ENCODE peak calls at places on chromosome 14, in six cellular contexts. F is testis, V is uterus, X is stomach, E is IMR-90, N is A549. Z is an unnamed sample.

GRCh38 chr14:32933943-32934890 is 4.5 kb upstream of the NPAS3 start:
- DNase-seq in X (no peak), N (no peak), F (peak), E (no peak), V (peak), Z (peak)

GRCh38 chr14:43165651-43166050 is 1341.4 kb downstream of the FSCB start:
- DNase-seq in X (no peak), F (no peak), N (peak), E (no peak), V (no peak), Z (no peak)

GRCh38 chr14:35814371-35815005 is 5.4 kb upstream of the RALGAPA1 start:
- DNase-seq in N (peak), X (peak), F (peak), E (peak), V (no peak), Z (peak)

GRCh38 chr14:60102389-60102788 is 10.7 kb downstream of the PCNX4 start:
- DNase-seq in V (no peak), E (peak), X (no peak), F (no peak), N (no peak), Z (no peak)

GRCh38 chr14:74531467-74531866 is 37.9 kb downstream of the ISCA2 start:
- DNase-seq in F (no peak), X (peak), E (peak), V (no peak), N (peak), Z (no peak)

GRCh38 chr14:37403656-37404055 is 191.4 kb downstream of the FOXA1 start:
- DNase-seq in X (no peak), V (no peak), F (no peak), E (no peak), N (no peak), Z (no peak)

GRCh38 chr14:80300351-80300750 is 89.0 kb upstream of the DIO2 start:
- DNase-seq in X (no peak), F (no peak), V (no peak), E (no peak), N (no peak), Z (no peak)

GRCh38 chr14:64910847-64911495 is 3.3 kb upstream of the CHURC1 start:
- DNase-seq in F (no peak), E (peak), V (no peak), X (no peak), N (peak), Z (no peak)

GRCh38 chr14:64760146-64760755 is 56.0 kb downstream of the PLEKHG3 start:
- DNase-seq in E (peak), V (no peak), X (peak), F (peak), N (peak), Z (peak)

GRCh38 chr14:103019827-103020226 is 37.5 kb downstream of the CDC42BPB start:
- DNase-seq in X (no peak), V (no peak), E (no peak), N (no peak), F (no peak), Z (no peak)

GRCh38 chr14:53531151-53531550 is 378.0 kb upstream of the DDHD1 start:
- DNase-seq in X (no peak), E (no peak), F (no peak), V (no peak), N (no peak), Z (no peak)

GRCh38 chr14:52400846-52401245 is 86.7 kb downstream of the PTGER2 start:
- DNase-seq in N (no peak), E (no peak), X (no peak), V (no peak), F (no peak), Z (no peak)

GRCh38 chr14:99216191-99216590 is 55.8 kb downstream of the BCL11B start:
- DNase-seq in X (no peak), V (no peak), N (no peak), F (no peak), E (no peak), Z (no peak)

GRCh38 chr14:57871487-57872080 is 5.7 kb upstream of the SLC35F4 start:
- DNase-seq in X (no peak), N (peak), F (peak), V (no peak), E (peak), Z (peak)

GRCh38 chr14:101521306-101521935 is 39.9 kb upstream of the DIO3 start:
- DNase-seq in E (no peak), N (no peak), F (peak), X (no peak), V (no peak), Z (no peak)

GRCh38 chr14:93013368-93013719 is 90.4 kb downstream of the CHGA start:
- DNase-seq in E (peak), X (no peak), N (no peak), F (peak), V (no peak), Z (no peak)

GRCh38 chr14:59417301-59417700 is 47.9 kb downstream of the GPR135 start:
- DNase-seq in V (no peak), N (no peak), E (no peak), F (no peak), X (no peak), Z (no peak)

GRCh38 chr14:92549853-92550244 is 36.3 kb downstream of the RIN3 start:
- DNase-seq in F (peak), E (peak), V (no peak), X (no peak), N (no peak), Z (peak)

GRCh38 chr14:102825307-102826095 is 48.3 kb downstream of the TRAF3 start:
- DNase-seq in V (no peak), N (no peak), E (no peak), F (no peak), X (no peak), Z (no peak)

GRCh38 chr14:68549966-68550705 is 242.7 kb downstream of the ZFP36L1 start:
- DNase-seq in F (no peak), X (no peak), E (no peak), N (peak), V (no peak), Z (no peak)

GRCh38 chr14:83291716-83292115 is 1758.1 kb upstream of the SEL1L start:
- DNase-seq in N (no peak), V (no peak), X (no peak), F (no peak), E (peak), Z (no peak)

GRCh38 chr14:32366256-32366655 is 37.2 kb downstream of the AKAP6 start:
- DNase-seq in V (no peak), X (no peak), F (no peak), N (peak), E (no peak), Z (no peak)

GRCh38 chr14:30994681-30995620 is 30.5 kb upstream of the AP4S1 start:
- DNase-seq in N (no peak), E (peak), F (no peak), V (no peak), X (no peak), Z (no peak)

GRCh38 chr14:83133986-83134664 is 1600.5 kb upstream of the SEL1L start:
- DNase-seq in X (no peak), V (no peak), E (no peak), N (no peak), F (no peak), Z (no peak)

GRCh38 chr14:102525213-102526143 is 15.9 kb upstream of the ANKRD9 start:
- DNase-seq in X (no peak), E (peak), V (peak), F (peak), N (peak), Z (peak)

GRCh38 chr14:36719823-36720222 is 58.2 kb downstream of the PAX9 start:
- DNase-seq in X (no peak), V (no peak), F (no peak), E (no peak), N (no peak), Z (no peak)

GRCh38 chr14:34873591-34874385 is 1.4 kb downstream of the BAZ1A start:
- DNase-seq in E (no peak), F (no peak), X (peak), V (peak), N (peak), Z (peak)

GRCh38 chr14:53894456-53894855 is 62.2 kb downstream of the BMP4 start:
- DNase-seq in F (no peak), V (no peak), N (no peak), X (no peak), E (peak), Z (no peak)

GRCh38 chr14:36820111-36820709 is 158.6 kb downstream of the PAX9 start:
- DNase-seq in X (no peak), F (no peak), N (peak), E (no peak), V (no peak), Z (no peak)

GRCh38 chr14:66069830-66070541 is 416.2 kb upstream of the CCDC196 start:
- DNase-seq in F (no peak), N (no peak), E (no peak), V (no peak), X (no peak), Z (no peak)

GRCh38 chr14:90558041-90558982 is 161.5 kb downstream of the CALM1 start:
- DNase-seq in X (peak), E (no peak), N (no peak), F (no peak), V (no peak), Z (no peak)

GRCh38 chr14:103312006-103312635 is 21.9 kb upstream of the EIF5 start:
- DNase-seq in F (no peak), X (no peak), N (no peak), V (no peak), E (no peak), Z (no peak)

DNA sequence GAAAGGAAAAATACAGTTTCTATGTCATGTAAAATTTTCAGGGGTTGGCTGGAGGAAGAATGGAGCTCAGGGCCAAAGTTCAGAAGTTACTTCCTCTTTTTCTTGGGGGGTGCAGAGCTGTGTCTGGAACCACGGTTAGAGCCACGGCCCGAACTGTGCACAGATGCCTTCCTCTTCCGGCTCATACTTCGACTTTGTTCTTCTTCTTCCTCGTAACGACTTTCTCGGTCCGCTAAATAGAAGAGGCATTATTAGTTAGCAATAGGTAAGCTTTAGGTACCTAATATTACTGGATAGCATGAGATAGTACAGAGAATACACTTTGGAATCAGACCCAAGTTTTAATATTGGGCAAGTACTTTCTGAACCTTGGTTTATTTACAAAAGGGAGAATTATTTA is 31.2 kb downstream of the SUPT16H start:
- DNase-seq in E (no peak), X (no peak), F (no peak), N (no peak), V (no peak), Z (peak)
- TF ChIP-seq POLR2A in E (no peak), X (no peak), F (no peak), N (no peak), V (no peak), Z (no peak)

GRCh38 chr14:104601786-104602185 is 2.8 kb downstream of the TMEM179 start:
- DNase-seq in E (peak), F (no peak), X (no peak), N (peak), V (no peak), Z (peak)

GRCh38 chr14:104603623-104604401 is 760 bp downstream of the TMEM179 start:
- DNase-seq in X (no peak), F (no peak), V (no peak), N (no peak), E (no peak), Z (no peak)

GRCh38 chr14:104602933-104603325 is 1.6 kb downstream of the TMEM179 start:
- DNase-seq in V (no peak), X (no peak), N (no peak), F (no peak), E (no peak), Z (no peak)

GRCh38 chr14:104602315-104602932 is 2.1 kb downstream of the TMEM179 start:
- DNase-seq in X (no peak), V (no peak), E (no peak), F (no peak), N (no peak), Z (no peak)

GRCh38 chr14:104604461-104605449 is at the start of gene TMEM179:
- DNase-seq in N (no peak), X (no peak), F (peak), V (no peak), E (peak), Z (no peak)
- H3K4me3 ChIP-seq in N (peak), X (peak), F (peak), V (no peak), E (no peak), Z (no peak)

GRCh38 chr14:24904533-24904932 is 145.4 kb downstream of the STXBP6 start:
- DNase-seq in F (no peak), N (no peak), V (no peak), E (no peak), X (no peak), Z (no peak)
- TF ChIP-seq CTCF in F (no peak), N (no peak), V (no peak), E (no peak), X (no peak), Z (no peak)

DNA sequence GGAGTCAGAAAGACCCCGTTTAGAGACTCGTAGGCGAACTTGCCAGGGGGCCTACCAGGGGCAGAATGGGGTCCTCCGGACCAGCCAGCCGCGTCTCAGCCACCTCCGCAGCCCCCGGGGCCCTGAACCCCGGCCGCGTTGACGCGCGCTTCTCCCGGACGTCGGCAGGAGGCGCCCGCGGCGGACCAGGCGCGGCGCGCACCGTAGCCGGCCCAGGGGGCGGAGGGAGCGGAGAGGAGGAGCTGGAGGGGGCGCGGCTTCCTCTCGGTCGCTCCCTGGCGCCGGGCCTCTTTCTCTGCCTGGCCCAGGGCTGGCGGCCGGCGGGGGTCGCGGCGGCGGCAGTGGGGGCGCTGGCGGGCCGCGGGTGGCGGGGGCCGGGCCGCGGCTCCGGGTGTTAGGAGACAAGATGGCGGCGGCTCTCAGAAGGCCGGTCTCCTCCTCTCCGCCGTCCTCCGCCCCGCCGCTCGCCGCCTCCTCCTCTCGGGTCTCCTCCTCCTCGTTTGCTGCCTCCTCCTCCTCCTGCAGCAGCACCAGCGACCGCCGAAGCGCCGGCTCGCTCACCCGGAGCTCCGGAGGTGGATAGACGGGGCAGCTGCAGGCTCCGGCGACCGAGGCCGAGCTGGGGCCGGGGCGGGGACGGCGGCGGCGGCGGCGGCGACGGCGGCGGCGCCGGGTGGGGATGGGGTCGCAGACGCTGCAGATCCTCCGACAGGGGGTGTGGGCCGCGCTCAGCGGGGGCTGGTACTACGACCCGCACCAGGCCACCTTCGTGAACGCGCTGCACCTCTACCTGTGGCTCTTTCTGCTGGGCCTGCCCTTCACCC is at the start of gene PCNX1:
- DNase-seq in E (peak), N (peak), V (peak), X (peak), F (peak), Z (peak)
- TF ChIP-seq POLR2A in E (peak), N (peak), V (peak), X (no peak), F (no peak), Z (peak)

GRCh38 chr14:62691613-62692489 is 353.4 kb downstream of the KCNH5 start:
- DNase-seq in E (peak), V (peak), X (peak), N (peak), F (no peak), Z (peak)

GRCh38 chr14:62696969-62697328 is 348.3 kb downstream of the KCNH5 start:
- DNase-seq in N (no peak), E (no peak), F (no peak), V (no peak), X (no peak), Z (no peak)

GRCh38 chr14:62692490-62693106 is 352.7 kb downstream of the KCNH5 start:
- DNase-seq in N (peak), E (peak), F (no peak), V (no peak), X (no peak), Z (no peak)

GRCh38 chr14:62694075-62694474 is 351.2 kb downstream of the KCNH5 start:
- DNase-seq in V (no peak), F (no peak), X (no peak), E (peak), N (peak), Z (no peak)

DNA sequence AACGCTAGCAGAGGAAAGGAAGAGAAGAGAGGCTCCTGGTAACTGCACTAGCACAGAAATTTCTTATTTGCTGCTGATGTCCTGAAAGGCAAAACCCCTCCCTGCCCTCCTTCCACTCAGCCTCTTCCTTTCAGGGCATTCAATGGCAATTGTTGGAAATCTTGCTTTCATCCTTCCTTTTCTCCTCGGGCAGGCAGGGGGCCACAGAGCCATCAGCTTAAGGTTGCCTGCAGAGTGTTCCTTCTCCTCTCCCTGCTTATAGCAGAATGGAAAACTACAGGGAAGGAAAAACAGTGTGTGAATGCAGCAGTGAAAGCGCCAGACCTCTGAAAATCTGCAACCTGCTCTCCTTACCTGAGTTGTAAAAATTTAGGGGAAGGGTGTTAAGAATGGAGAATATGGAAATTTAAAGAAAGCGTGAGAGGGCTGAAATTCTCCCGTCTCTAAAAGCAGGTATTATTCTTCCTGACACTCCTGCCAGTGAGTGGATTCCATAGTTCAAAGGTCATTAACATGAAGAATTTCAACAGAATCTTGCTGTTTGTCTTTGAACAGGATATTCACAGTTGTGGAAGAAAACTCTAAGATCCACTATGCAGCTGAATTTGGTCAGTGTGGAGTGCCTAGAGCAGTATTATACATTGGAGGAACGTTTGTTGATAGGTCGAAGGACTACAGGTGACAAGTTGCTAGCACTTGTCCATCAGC is 348.8 kb downstream of the KCNH5 start:
- DNase-seq in V (no peak), E (no peak), X (no peak), N (no peak), F (no peak), Z (no peak)
- H3K4me3 ChIP-seq in V (no peak), E (no peak), X (no peak), N (no peak), F (no peak), Z (no peak)

GRCh38 chr14:94515856-94516255 is 6.6 kb upstream of the SERPINA12 start:
- DNase-seq in E (no peak), N (no peak), V (no peak), X (no peak), F (no peak), Z (no peak)

GRCh38 chr14:94515426-94515825 is 6.2 kb upstream of the SERPINA12 start:
- DNase-seq in F (no peak), E (no peak), N (no peak), X (no peak), V (no peak), Z (no peak)

GRCh38 chr14:94517641-94518257 is 8.5 kb upstream of the SERPINA12 start:
- DNase-seq in V (no peak), F (no peak), X (no peak), E (no peak), N (no peak), Z (no peak)

GRCh38 chr14:94514351-94514750 is 5.1 kb upstream of the SERPINA12 start:
- DNase-seq in F (no peak), X (no peak), E (no peak), N (no peak), V (no peak), Z (no peak)

GRCh38 chr14:94517248-94517640 is 8.0 kb upstream of the SERPINA12 start:
- DNase-seq in F (no peak), V (no peak), E (no peak), N (no peak), X (no peak), Z (no peak)
- TF ChIP-seq CTCF in F (no peak), V (no peak), E (no peak), N (no peak), X (no peak), Z (no peak)

DNA sequence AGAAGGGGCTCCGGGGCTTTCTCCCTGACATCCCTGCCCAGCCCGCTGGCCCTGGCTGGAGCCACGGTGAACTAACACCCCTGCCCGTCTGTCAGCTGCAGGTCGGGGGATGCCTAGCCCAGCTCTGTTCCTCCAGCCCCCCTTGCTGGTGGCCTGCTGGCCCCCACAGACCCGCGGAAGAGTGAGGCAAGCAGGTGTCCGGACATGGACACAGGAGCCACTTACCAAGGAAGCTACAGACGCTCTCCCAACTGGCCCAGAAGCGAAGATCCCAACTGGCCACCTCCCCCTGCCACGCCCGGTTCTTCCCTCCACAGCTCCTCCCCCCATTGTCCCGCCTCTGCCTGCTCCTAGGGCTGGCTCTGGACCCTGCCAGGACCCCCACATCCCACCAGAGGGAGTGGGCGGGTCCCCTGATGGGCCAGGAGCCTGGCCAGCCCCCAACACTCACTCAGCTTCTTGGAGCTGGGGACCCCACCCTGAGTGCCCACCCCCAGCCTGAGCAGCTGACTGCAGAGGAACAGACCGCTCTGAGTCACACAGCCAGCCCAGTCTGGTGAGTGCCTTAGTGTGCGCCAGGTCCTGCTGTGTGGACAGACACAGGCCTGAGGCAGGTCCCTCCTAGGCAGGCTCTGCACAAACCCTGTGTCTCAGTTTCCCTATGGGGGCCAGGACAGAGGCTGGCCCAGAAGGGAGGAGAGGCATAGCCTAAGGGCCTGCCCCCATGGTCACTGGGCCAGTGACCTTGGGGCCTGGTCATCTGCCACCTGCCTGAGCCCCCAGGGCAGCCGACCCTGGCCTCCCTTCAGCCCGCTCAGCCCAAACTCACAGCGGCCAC is 7.7 kb downstream of the AHNAK2 start:
- DNase-seq in F (no peak), X (peak), N (peak), E (peak), V (peak), Z (peak)
- TF ChIP-seq POLR2A in F (no peak), X (no peak), N (peak), E (no peak), V (peak), Z (no peak)

Z was measured in body of pancreas.